ENCODE peak calls at places on chromosomes 3 and 15, in nine cellular contexts. One of them, this sample, is unnamed.

GRCh38 chr3:173586176-173586575 is 188.6 kb downstream of the NLGN1 start:
- DNase-seq in astrocyte of the spinal cord: peak; percentile 32
- DNase-seq in smooth muscle cell of the brain vasculature: no peak
- DNase-seq in COR-L47: peak; percentile 23
- DNase-seq in H54: no peak
- DNase-seq in stimulated activated CD4-positive, alpha-beta T cell treated with anti-CD3 and anti-CD28 coated beads, Interleukin-2, amount 100 ng/mL, for 24 hours: no peak
- DNase-seq in occipital lobe: no peak
- DNase-seq in NCI-H460: no peak
- DNase-seq in substantia nigra: no peak
- DNase-seq in this sample: no peak

GRCh38 chr3:30112904-30113484 is 493.4 kb upstream of the TGFBR2 start:
- DNase-seq in substantia nigra: no peak
- DNase-seq in H54: no peak
- DNase-seq in astrocyte of the spinal cord: peak; percentile 78
- DNase-seq in stimulated activated CD4-positive, alpha-beta T cell treated with anti-CD3 and anti-CD28 coated beads, Interleukin-2, amount 100 ng/mL, for 24 hours: no peak
- DNase-seq in NCI-H460: peak; percentile 26
- DNase-seq in occipital lobe: no peak
- DNase-seq in smooth muscle cell of the brain vasculature: peak; percentile 33
- DNase-seq in COR-L47: peak; percentile 17
- DNase-seq in this sample: peak; percentile 31

GRCh38 chr3:166291510-166291909 is 454.3 kb upstream of the BCHE start:
- DNase-seq in occipital lobe: no peak
- DNase-seq in H54: no peak
- DNase-seq in smooth muscle cell of the brain vasculature: no peak
- DNase-seq in stimulated activated CD4-positive, alpha-beta T cell treated with anti-CD3 and anti-CD28 coated beads, Interleukin-2, amount 100 ng/mL, for 24 hours: no peak
- DNase-seq in NCI-H460: no peak
- DNase-seq in astrocyte of the spinal cord: no peak
- DNase-seq in COR-L47: no peak
- DNase-seq in substantia nigra: no peak
- DNase-seq in this sample: no peak

GRCh38 chr3:634511-634910 is 437.9 kb downstream of the CHL1 start:
- DNase-seq in astrocyte of the spinal cord: no peak
- DNase-seq in COR-L47: no peak
- DNase-seq in H54: no peak
- DNase-seq in smooth muscle cell of the brain vasculature: no peak
- DNase-seq in stimulated activated CD4-positive, alpha-beta T cell treated with anti-CD3 and anti-CD28 coated beads, Interleukin-2, amount 100 ng/mL, for 24 hours: no peak
- DNase-seq in substantia nigra: no peak
- DNase-seq in occipital lobe: no peak
- DNase-seq in NCI-H460: no peak
- DNase-seq in this sample: no peak

GRCh38 chr3:128419311-128419710 is 47.4 kb downstream of the DNAJB8 start:
- DNase-seq in occipital lobe: no peak
- DNase-seq in substantia nigra: no peak
- DNase-seq in H54: no peak
- DNase-seq in NCI-H460: no peak
- DNase-seq in COR-L47: no peak
- DNase-seq in smooth muscle cell of the brain vasculature: no peak
- DNase-seq in astrocyte of the spinal cord: no peak
- DNase-seq in stimulated activated CD4-positive, alpha-beta T cell treated with anti-CD3 and anti-CD28 coated beads, Interleukin-2, amount 100 ng/mL, for 24 hours: no peak
- DNase-seq in this sample: no peak

GRCh38 chr3:157026091-157026490 is 133.9 kb downstream of the CCNL1 start:
- DNase-seq in occipital lobe: no peak
- DNase-seq in substantia nigra: no peak
- DNase-seq in astrocyte of the spinal cord: no peak
- DNase-seq in NCI-H460: no peak
- DNase-seq in smooth muscle cell of the brain vasculature: no peak
- DNase-seq in COR-L47: no peak
- DNase-seq in H54: no peak
- DNase-seq in stimulated activated CD4-positive, alpha-beta T cell treated with anti-CD3 and anti-CD28 coated beads, Interleukin-2, amount 100 ng/mL, for 24 hours: no peak
- DNase-seq in this sample: no peak

GRCh38 chr15:38589502-38589901 is 24.9 kb upstream of the RASGRP1 start:
- DNase-seq in NCI-H460: no peak
- DNase-seq in smooth muscle cell of the brain vasculature: no peak
- DNase-seq in substantia nigra: no peak
- DNase-seq in astrocyte of the spinal cord: peak; percentile 22
- DNase-seq in H54: peak; percentile 23
- DNase-seq in occipital lobe: no peak
- DNase-seq in stimulated activated CD4-positive, alpha-beta T cell treated with anti-CD3 and anti-CD28 coated beads, Interleukin-2, amount 100 ng/mL, for 24 hours: no peak
- DNase-seq in COR-L47: no peak
- DNase-seq in this sample: no peak

GRCh38 chr15:78624651-78625590 is 4.1 kb upstream of the CHRNA3 start:
- DNase-seq in astrocyte of the spinal cord: no peak
- DNase-seq in H54: no peak
- DNase-seq in substantia nigra: no peak
- DNase-seq in COR-L47: no peak
- DNase-seq in stimulated activated CD4-positive, alpha-beta T cell treated with anti-CD3 and anti-CD28 coated beads, Interleukin-2, amount 100 ng/mL, for 24 hours: no peak
- DNase-seq in NCI-H460: no peak
- DNase-seq in smooth muscle cell of the brain vasculature: no peak
- DNase-seq in occipital lobe: no peak
- DNase-seq in this sample: no peak

GRCh38 chr3:74089854-74090253 is 465.1 kb upstream of the PDZRN3 start:
- DNase-seq in occipital lobe: no peak
- DNase-seq in H54: no peak
- DNase-seq in COR-L47: no peak
- DNase-seq in astrocyte of the spinal cord: peak; percentile 2
- DNase-seq in NCI-H460: no peak
- DNase-seq in substantia nigra: no peak
- DNase-seq in smooth muscle cell of the brain vasculature: no peak
- DNase-seq in stimulated activated CD4-positive, alpha-beta T cell treated with anti-CD3 and anti-CD28 coated beads, Interleukin-2, amount 100 ng/mL, for 24 hours: no peak
- DNase-seq in this sample: no peak